ENCODE peak calls at places on chromosome X, in four cellular contexts. X is B cell, W is upper lobe of right lung, A is heart left ventricle. I is an unnamed sample.
A peak's percentile ranks its signal among the peaks of the same experiment; 100 is the strongest.

GRCh38 chrX:69136546-69137331 is 28.5 kb downstream of the PJA1 start:
- DNase-seq in X (no peak), A (peak; percentile 54), W (no peak), I (no peak)

GRCh38 chrX:129957241-129958099 is 25.0 kb upstream of the BCORL1 start:
- DNase-seq in X (peak; percentile 80), W (peak; percentile 89), A (peak; percentile 81), I (peak; percentile 77)

GRCh38 chrX:69216446-69216845 is 51.2 kb upstream of the PJA1 start:
- DNase-seq in A (no peak), W (no peak), X (no peak), I (no peak)

GRCh38 chrX:107672955-107673378 is 44.7 kb downstream of the PRPS1 start:
- DNase-seq in A (peak; percentile 82), W (peak; percentile 87), X (peak; percentile 60), I (peak; percentile 45)

GRCh38 chrX:119072771-119073170 is at the start of gene CT47C1:
- DNase-seq in X (no peak), W (no peak), A (no peak), I (no peak)

GRCh38 chrX:134908235-134908834 is 82.5 kb upstream of the SMIM10 start:
- DNase-seq in W (no peak), A (no peak), X (no peak), I (peak; percentile 11)

GRCh38 chrX:74249963-74250362 is 54.0 kb upstream of the ZCCHC13 start:
- DNase-seq in X (no peak), W (no peak), A (no peak), I (no peak)

GRCh38 chrX:1883772-1884171 is 268.9 kb downstream of the ASMT start:
- DNase-seq in A (no peak), X (no peak), W (no peak), I (no peak)

GRCh38 chrX:121641560-121641959 is 594.1 kb downstream of the GLUD2 start:
- DNase-seq in A (no peak), X (no peak), W (no peak), I (no peak)

GRCh38 chrX:10506781-10507180 is 113.6 kb downstream of the MID1 start:
- DNase-seq in A (no peak), X (no peak), W (no peak), I (no peak)

DNA sequence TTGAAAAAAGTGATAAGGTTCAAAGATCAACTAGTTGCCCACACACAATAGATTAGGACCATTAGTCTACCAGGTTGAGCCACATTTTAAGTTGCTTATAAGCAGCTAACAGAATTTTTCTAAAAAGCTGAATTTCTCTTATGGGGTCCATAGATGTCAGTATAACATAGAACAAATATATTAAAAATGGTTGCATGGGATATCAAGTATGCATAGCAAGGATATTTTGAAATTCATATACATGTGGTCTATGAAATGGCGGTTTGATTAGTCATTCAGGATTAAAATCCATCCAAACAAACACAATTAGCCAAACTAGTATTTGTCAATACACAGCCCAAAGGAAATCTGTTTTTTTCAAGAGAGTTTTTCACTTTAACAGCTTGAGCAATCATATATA is 33.5 kb upstream of the AMOT start:
- DNase-seq in X (no peak), A (no peak), W (no peak), I (no peak)
- TF ChIP-seq CTCF in X (no peak), A (peak; percentile 16), W (no peak), I (no peak)

DNA sequence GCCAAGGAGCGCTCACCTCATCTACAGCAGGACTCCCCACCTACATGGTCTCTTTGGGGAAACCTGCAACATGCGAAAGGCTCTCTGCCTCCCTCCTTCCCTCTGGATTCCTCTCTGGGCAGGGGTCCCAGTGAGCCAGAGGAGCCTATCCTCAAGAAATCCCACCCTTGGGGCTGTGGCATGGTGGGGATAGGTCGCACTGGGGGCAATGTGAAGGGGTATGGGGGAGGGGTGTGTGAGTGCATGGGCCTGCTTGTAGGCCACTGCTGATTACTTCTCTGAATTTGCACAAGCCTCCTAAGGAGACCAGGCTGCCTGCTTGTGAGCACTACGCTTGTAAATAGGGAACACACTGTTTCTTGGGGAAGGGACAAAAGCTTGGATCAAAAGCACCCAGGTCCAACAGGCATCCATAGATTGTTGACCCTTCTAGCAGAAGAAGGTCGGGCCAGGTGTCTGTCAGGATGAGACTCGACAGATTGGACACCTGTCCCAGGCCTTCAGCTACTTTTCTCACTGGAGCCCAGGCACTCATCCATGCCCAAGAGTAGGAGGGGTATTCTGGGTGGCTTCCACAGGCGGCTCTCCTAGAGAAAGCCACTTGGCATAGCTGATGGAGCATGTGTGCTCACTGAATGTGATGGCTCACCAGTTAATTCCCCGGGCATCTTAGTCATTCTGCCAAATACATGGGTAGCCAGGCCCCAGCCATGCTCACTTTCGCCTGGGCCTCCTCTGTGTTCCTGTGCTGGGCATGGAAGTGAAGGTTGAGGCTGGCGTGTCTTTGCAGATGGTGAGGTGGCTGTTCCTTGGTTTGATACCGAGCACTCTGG is 75.0 kb downstream of the NBDY start:
- DNase-seq in A (no peak), X (peak; percentile 4), W (no peak), I (no peak)
- TF ChIP-seq CTCF in A (no peak), X (no peak), W (no peak), I (no peak)

DNA sequence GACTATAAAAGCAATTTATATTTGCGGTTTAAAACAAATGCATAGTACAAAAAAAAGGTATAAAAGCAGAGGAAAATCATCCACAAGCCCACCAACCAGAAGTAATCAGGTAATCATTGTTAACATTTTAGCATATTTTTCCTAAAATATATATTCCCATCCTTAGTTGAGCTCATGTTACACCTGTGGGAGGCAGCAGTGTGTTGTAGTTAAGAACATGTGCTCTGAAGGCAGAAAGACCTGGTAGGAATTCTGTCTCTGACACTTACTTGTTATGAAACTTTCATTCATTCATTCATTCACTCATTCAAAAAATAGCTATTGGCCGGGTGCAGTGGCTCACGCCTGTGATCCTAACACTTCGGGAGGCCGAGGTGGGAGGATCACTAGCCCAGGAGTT is 15.4 kb upstream of the CDKL5 start:
- DNase-seq in X (no peak), W (no peak), A (no peak), I (no peak)
- TF ChIP-seq CTCF in X (no peak), W (peak; percentile 32), A (peak; percentile 32), I (no peak)

GRCh38 chrX:24692305-24692704 is 1.4 kb upstream of the POLA1 start:
- DNase-seq in W (no peak), X (no peak), A (no peak), I (no peak)
- TF ChIP-seq CTCF in W (no peak), X (no peak), A (no peak), I (no peak)